ENCODE peak calls at places on chromosomes 6 and 20, in five cellular contexts. U, X, D, E and H are unnamed samples. For H3K9me3, the result is how much of the 10 kb centered on the place peaks cover.

GRCh38 chr20:30281584-30282197 is 975.8 kb upstream of the DEFB115 start:
- DNase-seq in U (peak), X (no peak), D (no peak), E (no peak), H (no peak)

GRCh38 chr6:107668826-107669474 is 155.2 kb downstream of the SCML4 start:
- DNase-seq in U (no peak), X (no peak), D (no peak), E (no peak), H (no peak)

GRCh38 chr6:151679081-151679480 is 128.4 kb upstream of the ESR1 start:
- DNase-seq in U (peak), X (no peak), D (no peak), E (peak), H (peak)

GRCh38 chr20:45592574-45593189 is 13.6 kb upstream of the WFDC8 start:
- DNase-seq in U (peak), X (peak), D (peak), E (peak), H (peak)

GRCh38 chr6:76682842-76683241 is 610.4 kb upstream of the IMPG1 start:
- DNase-seq in U (peak), X (peak), D (no peak), E (peak), H (peak)

GRCh38 chr6:3961581-3962225 is 112.5 kb downstream of the FAM50B start:
- DNase-seq in U (peak), X (no peak), D (no peak), E (no peak), H (no peak)

GRCh38 chr6:143634486-143634885 is 43.3 kb upstream of the PHACTR2 start:
- DNase-seq in U (peak), X (no peak), D (no peak), E (peak), H (no peak)

GRCh38 chr6:132344811-132345210 is 56.5 kb downstream of the MOXD1 start:
- DNase-seq in U (no peak), X (no peak), D (no peak), E (no peak), H (no peak)

GRCh38 chr20:61663521-61664425 is 401.9 kb downstream of the TAF4 start:
- DNase-seq in U (no peak), X (no peak), D (no peak), E (no peak), H (no peak)

GRCh38 chr20:47018381-47018780 is 123.7 kb downstream of the EYA2 start:
- DNase-seq in U (no peak), X (no peak), D (no peak), E (no peak), H (no peak)

GRCh38 chr6:10522929-10523573 is 1.9 kb downstream of the GCNT2 start:
- DNase-seq in U (no peak), X (peak), D (peak), E (no peak), H (no peak)

GRCh38 chr6:28977351-28978136 is 27.6 kb downstream of the ZNF311 start:
- DNase-seq in U (peak), X (peak), D (peak), E (peak), H (peak)

GRCh38 chr20:2820084-2820895 is 4.1 kb downstream of the TMEM239 start:
- DNase-seq in U (no peak), X (peak), D (peak), E (no peak), H (peak)

GRCh38 chr6:151808331-151809241 is 1.1 kb downstream of the ESR1 start:
- DNase-seq in U (peak), X (peak), D (peak), E (no peak), H (no peak)

GRCh38 chr6:141989706-141989959 is 143.1 kb upstream of the GJE1 start:
- DNase-seq in U (no peak), X (no peak), D (no peak), E (no peak), H (no peak)

GRCh38 chr6:111564482-111564945 is 41.2 kb downstream of the TRAF3IP2 start:
- DNase-seq in U (peak), X (no peak), D (no peak), E (peak), H (peak)

GRCh38 chr6:119647309-119647708 is 297.7 kb upstream of the MAN1A1 start:
- DNase-seq in U (peak), X (no peak), D (no peak), E (no peak), H (no peak)

GRCh38 chr6:93819189-93819588 is 399.8 kb upstream of the EPHA7 start:
- DNase-seq in U (no peak), X (no peak), D (no peak), E (no peak), H (peak)

GRCh38 chr6:20212392-20213111 is at the start of gene MBOAT1:
- DNase-seq in U (peak), X (peak), D (peak), E (peak), H (peak)

GRCh38 chr6:158231551-158232444 is 63.6 kb downstream of the GTF2H5 start:
- DNase-seq in U (peak), X (peak), D (peak), E (peak), H (peak)

GRCh38 chr6:109342564-109342963 is 39.7 kb downstream of the CD164 start:
- DNase-seq in U (peak), X (no peak), D (no peak), E (peak), H (no peak)

GRCh38 chr6:35370799-35371493 is 28.6 kb downstream of the PPARD start:
- DNase-seq in U (peak), X (no peak), D (no peak), E (no peak), H (no peak)

GRCh38 chr20:59721386-59721785 is 117.0 kb downstream of the PHACTR3 start:
- DNase-seq in U (no peak), X (no peak), D (no peak), E (no peak), H (no peak)
- H3K9me3 ChIP-seq in U (under half), X (under half), D (under half), E (under half), H (under half)

GRCh38 chr20:36082516-36082915 is 72.0 kb upstream of the EPB41L1 start:
- DNase-seq in U (no peak), X (no peak), D (no peak), E (peak), H (no peak)
- H3K27ac ChIP-seq in U (no peak), X (no peak), D (no peak), E (peak), H (no peak)

GRCh38 chr6:166861961-166862286 is 94.4 kb downstream of the RNASET2 start:
- DNase-seq in U (no peak), X (no peak), D (no peak), E (no peak), H (no peak)
- H2AFZ ChIP-seq in U (peak), X (peak), D (peak), E (peak), H (no peak)

DNA sequence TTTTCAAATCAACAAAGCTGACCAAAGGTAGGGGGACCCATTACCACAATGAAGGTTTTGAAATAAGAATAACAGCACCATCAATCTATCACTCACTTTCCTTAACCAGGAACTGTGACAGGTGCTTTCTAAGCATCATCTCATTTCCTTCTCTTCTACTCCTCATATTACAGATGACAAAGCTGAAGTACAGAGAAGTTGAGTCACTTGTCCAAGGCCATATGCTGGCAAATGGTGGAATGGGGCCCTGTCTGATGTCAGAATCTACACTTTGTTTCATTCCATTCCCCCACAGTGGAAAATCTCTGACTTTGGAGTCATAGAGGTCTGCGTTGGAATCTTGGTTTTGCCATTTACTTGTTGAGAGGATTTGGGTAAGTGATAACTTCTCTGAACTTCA is 222.5 kb upstream of the LRFN2 start:
- DNase-seq in U (peak), X (no peak), D (no peak), E (no peak), H (no peak)
- H3K9me3 ChIP-seq in U (under half), X (under half), D (under half), E (under half), H (under half)

DNA sequence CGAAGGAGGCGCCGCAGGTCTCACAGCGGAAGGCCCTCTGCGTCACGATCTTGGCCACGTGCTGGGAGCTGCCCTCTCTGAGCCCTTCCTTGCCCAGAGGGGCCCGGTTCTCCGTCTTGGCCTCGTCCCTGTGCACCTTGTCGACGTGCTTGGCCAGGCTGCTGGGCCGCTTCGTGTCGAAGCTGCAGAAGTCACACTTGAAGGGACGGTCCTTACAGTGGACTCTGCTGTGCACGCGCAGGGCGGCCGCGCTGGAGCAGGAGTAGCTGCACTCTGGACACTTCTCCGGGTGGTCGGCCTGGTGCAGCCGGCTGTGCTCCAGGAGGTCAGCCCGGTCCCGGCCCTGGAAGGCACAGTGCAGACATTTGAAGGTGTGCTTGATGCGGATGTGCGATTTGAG is 106.9 kb downstream of the ZFP64 start:
- DNase-seq in U (no peak), X (no peak), D (no peak), E (no peak), H (no peak)
- H3K27ac ChIP-seq in U (no peak), X (no peak), D (no peak), E (no peak), H (no peak)

DNA sequence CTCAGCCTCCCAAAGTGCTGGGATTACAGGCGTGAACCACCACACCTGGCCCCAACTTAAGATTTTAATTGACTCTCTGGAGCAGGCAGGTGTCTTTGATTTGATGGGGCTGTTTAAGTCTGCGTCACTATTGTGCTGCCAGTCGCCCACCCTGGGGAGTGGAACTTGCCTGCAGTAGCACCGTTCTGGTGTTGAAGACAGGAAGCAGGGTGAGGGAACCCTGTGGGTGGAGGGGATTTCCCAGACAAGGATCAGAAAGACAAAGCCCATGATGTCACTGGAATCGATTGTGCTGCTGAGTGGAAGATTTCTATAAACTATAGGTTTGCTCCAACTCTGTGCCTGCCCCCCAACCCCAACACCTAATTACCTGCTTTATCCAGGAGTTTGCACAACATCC is 11.0 kb downstream of the ALDH8A1 start:
- DNase-seq in U (no peak), X (no peak), D (no peak), E (no peak), H (peak)
- H2AFZ ChIP-seq in U (no peak), X (no peak), D (no peak), E (no peak), H (no peak)

GRCh38 chr20:62487-62886 is 25.0 kb upstream of the DEFB125 start:
- DNase-seq in U (no peak), X (no peak), D (no peak), E (no peak), H (no peak)

GRCh38 chr20:64026-64603 is 23.4 kb upstream of the DEFB125 start:
- DNase-seq in U (no peak), X (no peak), D (no peak), E (no peak), H (no peak)

GRCh38 chr20:61230-61629 is 26.2 kb upstream of the DEFB125 start:
- DNase-seq in U (no peak), X (no peak), D (no peak), E (no peak), H (no peak)

GRCh38 chr20:61757-62156 is 25.7 kb upstream of the DEFB125 start:
- DNase-seq in U (no peak), X (no peak), D (no peak), E (no peak), H (peak)

GRCh38 chr20:64766-65322 is 22.6 kb upstream of the DEFB125 start:
- DNase-seq in U (no peak), X (no peak), D (no peak), E (no peak), H (no peak)
- H3K9me3 ChIP-seq in U (under half), X (under half), D (half or more), E (under half), H (under half)

GRCh38 chr6:44054635-44055559 is 72.4 kb downstream of the MRPL14 start:
- DNase-seq in U (peak), X (no peak), D (no peak), E (no peak), H (peak)
- H3K27ac ChIP-seq in U (peak), X (no peak), D (no peak), E (peak), H (peak)